ENCODE peak calls at places on chromosomes 13 and 19, in four cellular contexts. D, K, U and I are unnamed samples.

GRCh38 chr19:46697142-46697960 is 19.6 kb downstream of the PRKD2 start:
- DNase-seq in D (peak), K (peak), U (peak), I (no peak)

GRCh38 chr13:112725346-112726017 is 35.6 kb downstream of the ATP11A start:
- DNase-seq in D (no peak), K (peak), U (peak), I (no peak)

GRCh38 chr19:20307127-20307526 is 140.1 kb downstream of the ZNF486 start:
- DNase-seq in D (no peak), K (no peak), U (no peak), I (no peak)

GRCh38 chr13:79647518-79647917 is 166.6 kb downstream of the NDFIP2 start:
- DNase-seq in D (no peak), K (no peak), U (peak), I (no peak)

GRCh38 chr19:45404557-45405434 is at the start of gene PPP1R13L:
- DNase-seq in D (peak), K (peak), U (no peak), I (no peak)

GRCh38 chr13:42946927-42947326 is 45.1 kb downstream of the EPSTI1 start:
- DNase-seq in D (no peak), K (no peak), U (peak), I (no peak)

GRCh38 chr13:77207943-77208342 is 119.0 kb downstream of the MYCBP2 start:
- DNase-seq in D (no peak), K (no peak), U (peak), I (no peak)

GRCh38 chr13:49374585-49375290 is 69.1 kb downstream of the CAB39L start:
- DNase-seq in D (no peak), K (no peak), U (peak), I (no peak)

GRCh38 chr13:27006519-27007161 is 165.0 kb downstream of the USP12 start:
- DNase-seq in D (no peak), K (peak), U (no peak), I (peak)

GRCh38 chr19:14487370-14488125 is 8.4 kb downstream of the GIPC1 start:
- DNase-seq in D (no peak), K (no peak), U (no peak), I (no peak)

GRCh38 chr13:65302691-65303090 is 1927.4 kb downstream of the PCDH9 start:
- DNase-seq in D (no peak), K (no peak), U (no peak), I (no peak)

GRCh38 chr13:51764184-51765141 is 39.5 kb downstream of the DHRS12 start:
- DNase-seq in D (no peak), K (peak), U (peak), I (peak)

GRCh38 chr19:50328257-50329145 is 676 bp downstream of the KCNC3 start:
- DNase-seq in D (no peak), K (no peak), U (no peak), I (no peak)

GRCh38 chr13:46964789-46965527 is 68.1 kb upstream of the HTR2A start:
- DNase-seq in D (no peak), K (no peak), U (no peak), I (no peak)

GRCh38 chr13:95553614-95554385 is 1.3 kb downstream of the CLDN10 start:
- DNase-seq in D (peak), K (no peak), U (no peak), I (no peak)

GRCh38 chr19:10808937-10809655 is 26.9 kb downstream of the TMED1 start:
- DNase-seq in D (no peak), K (no peak), U (peak), I (no peak)

GRCh38 chr19:8097681-8098567 is 45.4 kb downstream of the CCL25 start:
- DNase-seq in D (no peak), K (no peak), U (no peak), I (no peak)

GRCh38 chr13:76622336-76623045 is 263.7 kb downstream of the KCTD12 start:
- DNase-seq in D (no peak), K (no peak), U (no peak), I (no peak)

GRCh38 chr19:11848594-11849263 is at the start of gene ZNF439:
- DNase-seq in D (peak), K (peak), U (no peak), I (peak)

GRCh38 chr13:55553736-55554135 is 1587.0 kb upstream of the PRR20A start:
- DNase-seq in D (no peak), K (no peak), U (no peak), I (no peak)

GRCh38 chr19:1469936-1470863 is 8.8 kb downstream of the C19orf25 start:
- DNase-seq in D (no peak), K (peak), U (no peak), I (no peak)

GRCh38 chr13:112815871-112816270 is 126.0 kb downstream of the ATP11A start:
- DNase-seq in D (no peak), K (no peak), U (no peak), I (no peak)

GRCh38 chr19:38004100-38004504 is 97.1 kb downstream of the SIPA1L3 start:
- DNase-seq in D (no peak), K (no peak), U (no peak), I (no peak)

GRCh38 chr13:26058704-26059103 is 6.9 kb upstream of the SHISA2 start:
- DNase-seq in D (no peak), K (no peak), U (no peak), I (no peak)

GRCh38 chr13:36332986-36333385 is 13.2 kb downstream of the SPART start:
- DNase-seq in D (no peak), K (no peak), U (no peak), I (no peak)